ENCODE peak calls at places on chromosomes 3 and 15, in ten cellular contexts. H, Y, M, W, G, U, I, B, R and X are unnamed samples.

GRCh38 chr3:174062923-174063322 is 665.4 kb downstream of the NLGN1 start:
- DNase-seq in Y (no peak), U (no peak), B (no peak), I (no peak), H (no peak), M (no peak), W (no peak), G (no peak), R (no peak), X (no peak)

GRCh38 chr15:62428851-62429250 is 263.8 kb upstream of the C2CD4B start:
- DNase-seq in R (no peak), G (no peak), M (no peak), U (no peak), Y (no peak), I (no peak), B (no peak), H (no peak), W (no peak), X (no peak)

GRCh38 chr15:31457631-31458526 is 131.2 kb downstream of the KLF13 start:
- DNase-seq in G (peak; percentile 46), Y (no peak), U (no peak), W (no peak), I (peak; percentile 45), M (no peak), H (no peak), R (no peak), B (no peak), X (no peak)

GRCh38 chr3:147298511-147298982 is 107.8 kb downstream of the ZIC4 start:
- DNase-seq in W (no peak), U (peak; percentile 38), I (peak; percentile 25), M (no peak), G (peak; percentile 95), Y (no peak), R (no peak), H (no peak), B (no peak), X (no peak)

GRCh38 chr15:66476535-66476934 is 21.0 kb downstream of the SNAPC5 start:
- DNase-seq in M (no peak), Y (no peak), W (no peak), R (no peak), B (no peak), U (no peak), H (no peak), I (no peak), G (no peak), X (peak; percentile 41)

GRCh38 chr3:5510300-5510699 is 322.8 kb downstream of the EDEM1 start:
- DNase-seq in M (no peak), Y (no peak), B (no peak), I (no peak), U (no peak), H (no peak), W (no peak), G (no peak), R (no peak), X (no peak)

GRCh38 chr3:5122741-5123706 is 932 bp downstream of the ARL8B start:
- DNase-seq in M (peak; percentile 41), I (peak; percentile 74), W (peak; percentile 2), U (peak; percentile 28), G (peak; percentile 60), B (peak; percentile 32), Y (no peak), R (no peak), H (peak; percentile 32), X (no peak)

GRCh38 chr15:29455055-29455454 is 185.4 kb upstream of the NSMCE3 start:
- DNase-seq in I (no peak), B (no peak), H (no peak), W (no peak), U (no peak), M (no peak), Y (no peak), R (no peak), G (no peak), X (no peak)

GRCh38 chr3:98587654-98588532 is 5.5 kb downstream of the CPOX start:
- DNase-seq in H (no peak), U (no peak), G (no peak), M (no peak), Y (no peak), I (no peak), B (no peak), R (no peak), W (no peak), X (no peak)

GRCh38 chr15:63232400-63232799 is 43.0 kb downstream of the RAB8B start:
- DNase-seq in U (no peak), H (no peak), M (no peak), G (no peak), R (no peak), Y (no peak), I (no peak), B (no peak), W (no peak), X (no peak)

GRCh38 chr3:38738630-38739395 is 77.2 kb downstream of the SCN10A start:
- DNase-seq in G (peak; percentile 19), H (peak; percentile 28), Y (no peak), B (peak; percentile 42), M (peak; percentile 48), R (peak; percentile 31), U (peak; percentile 72), W (peak; percentile 6), I (peak; percentile 52), X (no peak)

GRCh38 chr3:156522673-156523072 is 32.2 kb downstream of the SSR3 start:
- DNase-seq in U (no peak), B (no peak), I (no peak), W (no peak), R (no peak), H (no peak), M (no peak), Y (no peak), G (no peak), X (no peak)

GRCh38 chr3:10192953-10193691 is 28.4 kb downstream of the IRAK2 start:
- DNase-seq in W (no peak), R (peak; percentile 63), M (peak; percentile 77), B (peak; percentile 23), G (peak; percentile 95), Y (no peak), I (peak; percentile 100), H (peak; percentile 62), U (peak; percentile 30), X (no peak)

GRCh38 chr15:88241060-88241459 is 15.5 kb downstream of the NTRK3 start:
- DNase-seq in M (no peak), B (no peak), Y (no peak), G (no peak), I (no peak), H (no peak), R (no peak), W (no peak), U (no peak), X (no peak)

GRCh38 chr15:66563126-66563525 is 2.7 kb downstream of the LCTL start:
- DNase-seq in U (no peak), M (no peak), G (peak; percentile 19), W (no peak), B (no peak), R (no peak), I (no peak), H (no peak), Y (no peak), X (no peak)

GRCh38 chr3:33482126-33482525 is 41.9 kb upstream of the UBP1 start:
- DNase-seq in U (no peak), H (no peak), W (no peak), I (no peak), B (no peak), R (no peak), Y (no peak), G (peak; percentile 15), M (no peak), X (no peak)

GRCh38 chr3:50303038-50303815 is at the start of gene HYAL1:
- DNase-seq in G (no peak), M (no peak), W (no peak), R (no peak), I (peak; percentile 72), B (no peak), Y (no peak), H (no peak), U (no peak), X (no peak)

GRCh38 chr3:143751643-143752178 is 96.6 kb downstream of the SLC9A9 start:
- DNase-seq in M (peak; percentile 23), Y (no peak), I (no peak), W (no peak), R (peak; percentile 13), H (no peak), G (no peak), B (no peak), U (no peak), X (no peak)

GRCh38 chr3:182323126-182323727 is 470.1 kb upstream of the ATP11B start:
- DNase-seq in G (no peak), W (no peak), M (no peak), I (peak; percentile 8), U (peak; percentile 30), B (no peak), H (no peak), R (no peak), Y (no peak), X (no peak)

GRCh38 chr15:69557340-69558137 is 104.9 kb downstream of the RPLP1 start:
- DNase-seq in Y (no peak), R (no peak), B (no peak), H (peak; percentile 47), W (peak; percentile 45), I (peak; percentile 98), G (peak; percentile 91), M (no peak), U (no peak), X (no peak)

GRCh38 chr3:122577409-122578028 is at the start of gene PARP15:
- DNase-seq in B (no peak), H (peak; percentile 28), M (peak; percentile 60), R (peak; percentile 24), I (no peak), G (no peak), W (no peak), Y (no peak), U (no peak), X (no peak)

GRCh38 chr15:42273900-42274692 is 863 bp upstream of the TMEM87A start:
- DNase-seq in B (peak; percentile 60), G (peak; percentile 61), Y (no peak), U (no peak), M (peak; percentile 69), W (peak; percentile 51), H (peak; percentile 82), R (peak; percentile 67), I (peak; percentile 75), X (peak; percentile 28)

GRCh38 chr3:77079988-77080585 is 40.2 kb downstream of the ROBO2 start:
- DNase-seq in R (no peak), H (no peak), B (no peak), U (peak; percentile 35), W (no peak), M (no peak), I (no peak), Y (no peak), G (no peak), X (no peak)

GRCh38 chr3:48411041-48411588 is 18.8 kb downstream of the PLXNB1 start:
- DNase-seq in R (no peak), W (no peak), G (no peak), H (no peak), U (no peak), B (no peak), I (no peak), Y (no peak), M (no peak), X (peak; percentile 47)

GRCh38 chr3:20141306-20141705 is 44.7 kb downstream of the SGO1 start:
- DNase-seq in U (no peak), W (no peak), H (no peak), B (no peak), M (no peak), G (no peak), I (no peak), Y (no peak), R (no peak), X (no peak)

GRCh38 chr3:71928215-71928614 is 143.3 kb upstream of the PROK2 start:
- DNase-seq in W (no peak), M (no peak), Y (no peak), I (no peak), G (no peak), R (no peak), B (no peak), U (no peak), H (no peak), X (no peak)

GRCh38 chr3:186361612-186362408 is at the start of gene DGKG:
- DNase-seq in M (peak; percentile 54), G (peak; percentile 18), W (peak; percentile 63), Y (no peak), U (no peak), H (peak; percentile 49), B (peak; percentile 67), R (peak; percentile 19), I (peak; percentile 17), X (peak; percentile 96)

GRCh38 chr15:85750319-85750806 is 44.4 kb downstream of the KLHL25 start:
- DNase-seq in B (peak; percentile 53), H (peak; percentile 33), I (no peak), U (no peak), W (no peak), G (no peak), M (no peak), R (no peak), Y (no peak), X (peak; percentile 89)